ENCODE peak calls at places on chromosomes 6 and 20, in six cellular contexts. One of them, this sample, is unnamed.

GRCh38 chr6:35343092-35343834 is 905 bp downstream of the PPARD start:
- DNase-seq in H1: no peak
- DNase-seq in T follicular helper cell: no peak
- DNase-seq in anterior cingulate cortex: no peak
- DNase-seq in aorta: peak
- DNase-seq in adipocyte: peak
- DNase-seq in this sample: no peak

GRCh38 chr6:125910518-125910917 is 46.1 kb upstream of the HINT3 start:
- DNase-seq in H1: no peak
- DNase-seq in T follicular helper cell: no peak
- DNase-seq in anterior cingulate cortex: no peak
- DNase-seq in aorta: no peak
- DNase-seq in adipocyte: peak
- DNase-seq in this sample: peak

GRCh38 chr6:105818505-105818904 is 267.6 kb upstream of the PRDM1 start:
- DNase-seq in H1: no peak
- DNase-seq in T follicular helper cell: no peak
- DNase-seq in anterior cingulate cortex: no peak
- DNase-seq in aorta: no peak
- DNase-seq in adipocyte: no peak
- DNase-seq in this sample: no peak

GRCh38 chr6:116349216-116349615 is 21.5 kb upstream of the DSE start:
- DNase-seq in H1: no peak
- DNase-seq in T follicular helper cell: no peak
- DNase-seq in anterior cingulate cortex: no peak
- DNase-seq in aorta: no peak
- DNase-seq in adipocyte: no peak
- DNase-seq in this sample: no peak

GRCh38 chr20:44532248-44532980 is 10.5 kb upstream of the SERINC3 start:
- DNase-seq in H1: no peak
- DNase-seq in T follicular helper cell: no peak
- DNase-seq in anterior cingulate cortex: no peak
- DNase-seq in aorta: no peak
- DNase-seq in adipocyte: peak
- DNase-seq in this sample: no peak

GRCh38 chr20:35008411-35009342 is 53.0 kb downstream of the MYH7B start:
- DNase-seq in H1: no peak
- DNase-seq in T follicular helper cell: no peak
- DNase-seq in anterior cingulate cortex: no peak
- DNase-seq in aorta: peak
- DNase-seq in adipocyte: no peak
- DNase-seq in this sample: peak

GRCh38 chr6:80523531-80523970 is 417.1 kb downstream of the BCKDHB start:
- DNase-seq in H1: peak
- DNase-seq in T follicular helper cell: no peak
- DNase-seq in anterior cingulate cortex: no peak
- DNase-seq in aorta: no peak
- DNase-seq in adipocyte: peak
- DNase-seq in this sample: no peak

GRCh38 chr6:47034421-47034820 is 7.7 kb downstream of the ADGRF1 start:
- DNase-seq in H1: no peak
- DNase-seq in T follicular helper cell: no peak
- DNase-seq in anterior cingulate cortex: no peak
- DNase-seq in aorta: no peak
- DNase-seq in adipocyte: peak
- DNase-seq in this sample: no peak

GRCh38 chr6:36455486-36456027 is 12.8 kb downstream of the KCTD20 start:
- DNase-seq in H1: no peak
- DNase-seq in T follicular helper cell: no peak
- DNase-seq in anterior cingulate cortex: no peak
- DNase-seq in aorta: no peak
- DNase-seq in adipocyte: no peak
- DNase-seq in this sample: no peak

GRCh38 chr6:18155273-18155863 is at the start of gene KDM1B:
- DNase-seq in H1: no peak
- DNase-seq in T follicular helper cell: peak
- DNase-seq in anterior cingulate cortex: no peak
- DNase-seq in aorta: no peak
- DNase-seq in adipocyte: peak
- DNase-seq in this sample: peak

GRCh38 chr6:169884158-169884557 is 132.7 kb downstream of the ERMARD start:
- DNase-seq in H1: peak
- DNase-seq in T follicular helper cell: no peak
- DNase-seq in anterior cingulate cortex: no peak
- DNase-seq in aorta: no peak
- DNase-seq in adipocyte: no peak
- DNase-seq in this sample: no peak

GRCh38 chr6:139981810-139982550 is 607.5 kb upstream of the CITED2 start:
- DNase-seq in H1: no peak
- DNase-seq in T follicular helper cell: no peak
- DNase-seq in anterior cingulate cortex: no peak
- DNase-seq in aorta: no peak
- DNase-seq in adipocyte: peak
- DNase-seq in this sample: peak

GRCh38 chr20:37516697-37517370 is 4.2 kb upstream of the NNAT start:
- DNase-seq in H1: no peak
- DNase-seq in T follicular helper cell: no peak
- DNase-seq in anterior cingulate cortex: no peak
- DNase-seq in aorta: no peak
- DNase-seq in adipocyte: peak
- DNase-seq in this sample: peak

GRCh38 chr6:28161410-28162079 is 19.9 kb downstream of the ZKSCAN8 start:
- DNase-seq in H1: peak
- DNase-seq in T follicular helper cell: peak
- DNase-seq in anterior cingulate cortex: peak
- DNase-seq in aorta: peak
- DNase-seq in adipocyte: peak
- DNase-seq in this sample: peak

GRCh38 chr20:51768759-51769517 is 748 bp upstream of the ATP9A start:
- DNase-seq in H1: no peak
- DNase-seq in T follicular helper cell: no peak
- DNase-seq in anterior cingulate cortex: no peak
- DNase-seq in aorta: peak
- DNase-seq in adipocyte: no peak
- DNase-seq in this sample: no peak

GRCh38 chr20:63325554-63326313 is 32.7 kb downstream of the COL20A1 start:
- DNase-seq in H1: no peak
- DNase-seq in T follicular helper cell: no peak
- DNase-seq in anterior cingulate cortex: no peak
- DNase-seq in aorta: peak
- DNase-seq in adipocyte: no peak
- DNase-seq in this sample: no peak

GRCh38 chr6:56659721-56660373 is 17.2 kb upstream of the DST start:
- DNase-seq in H1: no peak
- DNase-seq in T follicular helper cell: no peak
- DNase-seq in anterior cingulate cortex: no peak
- DNase-seq in aorta: no peak
- DNase-seq in adipocyte: no peak
- DNase-seq in this sample: no peak

GRCh38 chr6:29924731-29925130 is 17.6 kb upstream of the HLA-A start:
- DNase-seq in H1: no peak
- DNase-seq in T follicular helper cell: no peak
- DNase-seq in anterior cingulate cortex: no peak
- DNase-seq in aorta: no peak
- DNase-seq in adipocyte: no peak
- DNase-seq in this sample: no peak

GRCh38 chr6:150128425-150128824 is 14.4 kb upstream of the PPP1R14C start:
- DNase-seq in H1: no peak
- DNase-seq in T follicular helper cell: no peak
- DNase-seq in anterior cingulate cortex: no peak
- DNase-seq in aorta: no peak
- DNase-seq in adipocyte: no peak
- DNase-seq in this sample: no peak

GRCh38 chr6:132952998-132953397 is 138.6 kb downstream of the RPS12 start:
- DNase-seq in H1: no peak
- DNase-seq in T follicular helper cell: no peak
- DNase-seq in anterior cingulate cortex: no peak
- DNase-seq in aorta: no peak
- DNase-seq in adipocyte: no peak
- DNase-seq in this sample: no peak

GRCh38 chr6:89411019-89411268 is 1.1 kb downstream of the RRAGD start:
- DNase-seq in H1: no peak
- DNase-seq in T follicular helper cell: no peak
- DNase-seq in anterior cingulate cortex: no peak
- DNase-seq in aorta: no peak
- DNase-seq in adipocyte: peak
- DNase-seq in this sample: no peak

GRCh38 chr20:31677553-31678260 is 40.0 kb downstream of the COX4I2 start:
- DNase-seq in H1: no peak
- DNase-seq in T follicular helper cell: no peak
- DNase-seq in anterior cingulate cortex: no peak
- DNase-seq in aorta: peak
- DNase-seq in adipocyte: no peak
- DNase-seq in this sample: no peak

GRCh38 chr6:34549804-34550202 is 6.3 kb downstream of the SPDEF start:
- DNase-seq in H1: no peak
- DNase-seq in T follicular helper cell: no peak
- DNase-seq in anterior cingulate cortex: no peak
- DNase-seq in aorta: no peak
- DNase-seq in adipocyte: no peak
- DNase-seq in this sample: no peak

GRCh38 chr6:150091466-150091865 is 22.5 kb upstream of the ULBP3 start:
- DNase-seq in H1: no peak
- DNase-seq in T follicular helper cell: no peak
- DNase-seq in anterior cingulate cortex: no peak
- DNase-seq in aorta: no peak
- DNase-seq in adipocyte: peak
- DNase-seq in this sample: no peak

GRCh38 chr20:56802805-56803204 is 173.7 kb downstream of the TFAP2C start:
- DNase-seq in H1: no peak
- DNase-seq in T follicular helper cell: no peak
- DNase-seq in anterior cingulate cortex: no peak
- DNase-seq in aorta: no peak
- DNase-seq in adipocyte: no peak
- DNase-seq in this sample: no peak

GRCh38 chr6:126662966-126663365 is 323.1 kb downstream of the CENPW start:
- DNase-seq in H1: no peak
- DNase-seq in T follicular helper cell: no peak
- DNase-seq in anterior cingulate cortex: no peak
- DNase-seq in aorta: no peak
- DNase-seq in adipocyte: no peak
- DNase-seq in this sample: peak

GRCh38 chr6:21102201-21102600 is 491.4 kb upstream of the SOX4 start:
- DNase-seq in H1: no peak
- DNase-seq in T follicular helper cell: no peak
- DNase-seq in anterior cingulate cortex: no peak
- DNase-seq in aorta: no peak
- DNase-seq in adipocyte: no peak
- DNase-seq in this sample: no peak

GRCh38 chr20:48564997-48565396 is 262.8 kb downstream of the PREX1 start:
- DNase-seq in H1: no peak
- DNase-seq in T follicular helper cell: no peak
- DNase-seq in anterior cingulate cortex: no peak
- DNase-seq in aorta: no peak
- DNase-seq in adipocyte: no peak
- DNase-seq in this sample: no peak

GRCh38 chr20:43690943-43691598 is 24.2 kb downstream of the MYBL2 start:
- DNase-seq in H1: no peak
- DNase-seq in T follicular helper cell: no peak
- DNase-seq in anterior cingulate cortex: no peak
- DNase-seq in aorta: no peak
- DNase-seq in adipocyte: no peak
- DNase-seq in this sample: no peak

GRCh38 chr6:39998126-39998525 is 63.9 kb upstream of the MOCS1 start:
- DNase-seq in H1: no peak
- DNase-seq in T follicular helper cell: no peak
- DNase-seq in anterior cingulate cortex: no peak
- DNase-seq in aorta: no peak
- DNase-seq in adipocyte: no peak
- DNase-seq in this sample: no peak

GRCh38 chr6:143594647-143595046 is 83.1 kb upstream of the PHACTR2 start:
- DNase-seq in H1: no peak
- DNase-seq in T follicular helper cell: no peak
- DNase-seq in anterior cingulate cortex: no peak
- DNase-seq in aorta: no peak
- DNase-seq in adipocyte: no peak
- DNase-seq in this sample: no peak

GRCh38 chr6:29847871-29848630 is 20.4 kb downstream of the HLA-G start:
- DNase-seq in H1: peak
- DNase-seq in T follicular helper cell: peak
- DNase-seq in anterior cingulate cortex: peak
- DNase-seq in aorta: peak
- DNase-seq in adipocyte: peak
- DNase-seq in this sample: peak

GRCh38 chr6:108502826-108503225 is 57.9 kb upstream of the FOXO3 start:
- DNase-seq in H1: no peak
- DNase-seq in T follicular helper cell: no peak
- DNase-seq in anterior cingulate cortex: no peak
- DNase-seq in aorta: no peak
- DNase-seq in adipocyte: no peak
- DNase-seq in this sample: no peak

GRCh38 chr20:45969712-45970634 is 2.0 kb downstream of the ZNF335 start:
- DNase-seq in H1: no peak
- DNase-seq in T follicular helper cell: no peak
- DNase-seq in anterior cingulate cortex: no peak
- DNase-seq in aorta: peak
- DNase-seq in adipocyte: peak
- DNase-seq in this sample: peak

GRCh38 chr20:39885975-39886649 is 802.9 kb downstream of the MAFB start:
- DNase-seq in H1: peak
- DNase-seq in T follicular helper cell: no peak
- DNase-seq in anterior cingulate cortex: no peak
- DNase-seq in aorta: peak
- DNase-seq in adipocyte: peak
- DNase-seq in this sample: peak

GRCh38 chr6:143619844-143620243 is 57.9 kb upstream of the PHACTR2 start:
- DNase-seq in H1: no peak
- DNase-seq in T follicular helper cell: no peak
- DNase-seq in anterior cingulate cortex: no peak
- DNase-seq in aorta: no peak
- DNase-seq in adipocyte: no peak
- DNase-seq in this sample: no peak

GRCh38 chr20:33444797-33445560 is 1.4 kb upstream of the SNTA1 start:
- DNase-seq in H1: no peak
- DNase-seq in T follicular helper cell: peak
- DNase-seq in anterior cingulate cortex: no peak
- DNase-seq in aorta: no peak
- DNase-seq in adipocyte: no peak
- DNase-seq in this sample: no peak

GRCh38 chr20:25859649-25860530 is 163.2 kb upstream of the ZNF337 start:
- DNase-seq in H1: no peak
- DNase-seq in T follicular helper cell: peak
- DNase-seq in anterior cingulate cortex: peak
- DNase-seq in aorta: peak
- DNase-seq in adipocyte: peak
- DNase-seq in this sample: peak

This sample was measured in AG10803.